ENCODE peak calls at places on chromosomes 1 and 21, in ten cellular contexts. One of them, this sample, is unnamed.
A peak's percentile ranks its signal among the peaks of the same experiment; 100 is the strongest.

GRCh38 chr1:117928881-117929339 is 511 bp downstream of the GDAP2 start:
- DNase-seq in CD8-positive, alpha-beta memory T cell: no peak
- DNase-seq in NB4: peak; percentile 81
- DNase-seq in tibial nerve: peak; percentile 20
- DNase-seq in astrocyte of the spinal cord: peak; percentile 60
- DNase-seq in HCT116: peak; percentile 39
- DNase-seq in aorta: no peak
- DNase-seq in HFF-Myc: peak; percentile 35
- DNase-seq in psoas muscle: peak; percentile 69
- DNase-seq in PC-3: peak; percentile 68
- DNase-seq in this sample: peak; percentile 17

GRCh38 chr1:31666290-31666963 is 21.8 kb upstream of the PEF1 start:
- DNase-seq in CD8-positive, alpha-beta memory T cell: no peak
- DNase-seq in NB4: peak; percentile 16
- DNase-seq in tibial nerve: peak; percentile 21
- DNase-seq in astrocyte of the spinal cord: peak; percentile 19
- DNase-seq in HCT116: no peak
- DNase-seq in aorta: no peak
- DNase-seq in HFF-Myc: peak; percentile 25
- DNase-seq in psoas muscle: no peak
- DNase-seq in PC-3: peak; percentile 66
- DNase-seq in this sample: no peak

GRCh38 chr1:210584439-210585113 is 255.9 kb downstream of the HHAT start:
- DNase-seq in CD8-positive, alpha-beta memory T cell: peak; percentile 40
- DNase-seq in NB4: peak; percentile 79
- DNase-seq in tibial nerve: peak; percentile 87
- DNase-seq in astrocyte of the spinal cord: peak; percentile 74
- DNase-seq in HCT116: peak; percentile 54
- DNase-seq in aorta: peak; percentile 87
- DNase-seq in HFF-Myc: peak; percentile 50
- DNase-seq in psoas muscle: peak; percentile 86
- DNase-seq in PC-3: peak; percentile 93
- DNase-seq in this sample: peak; percentile 33

GRCh38 chr1:6245869-6246496 is 2.0 kb downstream of the HES3 start:
- DNase-seq in CD8-positive, alpha-beta memory T cell: peak; percentile 34
- DNase-seq in NB4: no peak
- DNase-seq in tibial nerve: no peak
- DNase-seq in astrocyte of the spinal cord: peak; percentile 21
- DNase-seq in HCT116: no peak
- DNase-seq in aorta: peak; percentile 79
- DNase-seq in HFF-Myc: no peak
- DNase-seq in psoas muscle: peak; percentile 57
- DNase-seq in PC-3: peak; percentile 69
- DNase-seq in this sample: no peak

GRCh38 chr1:226738995-226739695 is at the start of gene ITPKB:
- DNase-seq in CD8-positive, alpha-beta memory T cell: peak; percentile 88
- DNase-seq in NB4: peak; percentile 84
- DNase-seq in tibial nerve: peak; percentile 64
- DNase-seq in astrocyte of the spinal cord: peak; percentile 80
- DNase-seq in HCT116: no peak
- DNase-seq in aorta: peak; percentile 79
- DNase-seq in HFF-Myc: peak; percentile 52
- DNase-seq in psoas muscle: peak; percentile 58
- DNase-seq in PC-3: peak; percentile 82
- DNase-seq in this sample: no peak

GRCh38 chr21:46369520-46370235 is 45.7 kb downstream of the PCNT start:
- DNase-seq in CD8-positive, alpha-beta memory T cell: no peak
- DNase-seq in NB4: no peak
- DNase-seq in tibial nerve: no peak
- DNase-seq in astrocyte of the spinal cord: no peak
- DNase-seq in HCT116: no peak
- DNase-seq in aorta: no peak
- DNase-seq in HFF-Myc: no peak
- DNase-seq in psoas muscle: no peak
- DNase-seq in PC-3: no peak
- DNase-seq in this sample: no peak

GRCh38 chr1:62539028-62539447 is 58.3 kb upstream of the ANGPTL3 start:
- DNase-seq in CD8-positive, alpha-beta memory T cell: no peak
- DNase-seq in NB4: no peak
- DNase-seq in tibial nerve: no peak
- DNase-seq in astrocyte of the spinal cord: no peak
- DNase-seq in HCT116: no peak
- DNase-seq in aorta: no peak
- DNase-seq in HFF-Myc: no peak
- DNase-seq in psoas muscle: no peak
- DNase-seq in PC-3: no peak
- DNase-seq in this sample: no peak

GRCh38 chr1:100921110-100921706 is 25.3 kb downstream of the SLC30A7 start:
- DNase-seq in CD8-positive, alpha-beta memory T cell: peak; percentile 56
- DNase-seq in NB4: peak; percentile 59
- DNase-seq in tibial nerve: peak; percentile 61
- DNase-seq in astrocyte of the spinal cord: peak; percentile 71
- DNase-seq in HCT116: peak; percentile 22
- DNase-seq in aorta: no peak
- DNase-seq in HFF-Myc: peak; percentile 33
- DNase-seq in psoas muscle: no peak
- DNase-seq in PC-3: peak; percentile 79
- DNase-seq in this sample: peak; percentile 13

GRCh38 chr1:35637401-35637809 is 3.9 kb downstream of the PSMB2 start:
- DNase-seq in CD8-positive, alpha-beta memory T cell: peak; percentile 32
- DNase-seq in NB4: peak; percentile 63
- DNase-seq in tibial nerve: no peak
- DNase-seq in astrocyte of the spinal cord: peak; percentile 69
- DNase-seq in HCT116: no peak
- DNase-seq in aorta: no peak
- DNase-seq in HFF-Myc: no peak
- DNase-seq in psoas muscle: no peak
- DNase-seq in PC-3: peak; percentile 54
- DNase-seq in this sample: no peak
- H3K4me3 ChIP-seq in CD8-positive, alpha-beta memory T cell: peak overlapping the region; percentile 15
- H3K4me3 ChIP-seq in NB4: peak overlapping the region; percentile 68
- H3K4me3 ChIP-seq in tibial nerve: peak overlapping the region; percentile 38
- H3K4me3 ChIP-seq in astrocyte of the spinal cord: peak overlapping the region; percentile 29
- H3K4me3 ChIP-seq in HCT116: peak overlapping the region; percentile 1
- H3K4me3 ChIP-seq in aorta: peak overlapping the region; percentile 18
- H3K4me3 ChIP-seq in HFF-Myc: peak overlapping the region; percentile 36
- H3K4me3 ChIP-seq in psoas muscle: peak overlapping the region; percentile 96
- H3K4me3 ChIP-seq in PC-3: peak overlapping the region; percentile 72
- H3K4me3 ChIP-seq in this sample: peak overlapping the region; percentile 37

GRCh38 chr1:201486158-201486557 is 17.2 kb upstream of the PHLDA3 start:
- DNase-seq in CD8-positive, alpha-beta memory T cell: no peak
- DNase-seq in NB4: no peak
- DNase-seq in tibial nerve: no peak
- DNase-seq in astrocyte of the spinal cord: no peak
- DNase-seq in HCT116: no peak
- DNase-seq in aorta: no peak
- DNase-seq in HFF-Myc: no peak
- DNase-seq in psoas muscle: no peak
- DNase-seq in PC-3: no peak
- DNase-seq in this sample: peak; percentile 44

GRCh38 chr1:201490708-201491131 is 16.2 kb downstream of the CSRP1 start:
- DNase-seq in CD8-positive, alpha-beta memory T cell: no peak
- DNase-seq in NB4: no peak
- DNase-seq in tibial nerve: no peak
- DNase-seq in astrocyte of the spinal cord: no peak
- DNase-seq in HCT116: no peak
- DNase-seq in aorta: no peak
- DNase-seq in HFF-Myc: no peak
- DNase-seq in psoas muscle: no peak
- DNase-seq in PC-3: no peak
- DNase-seq in this sample: no peak

GRCh38 chr1:201487742-201488141 is 18.8 kb upstream of the PHLDA3 start:
- DNase-seq in CD8-positive, alpha-beta memory T cell: no peak
- DNase-seq in NB4: no peak
- DNase-seq in tibial nerve: no peak
- DNase-seq in astrocyte of the spinal cord: no peak
- DNase-seq in HCT116: no peak
- DNase-seq in aorta: no peak
- DNase-seq in HFF-Myc: no peak
- DNase-seq in psoas muscle: no peak
- DNase-seq in PC-3: no peak
- DNase-seq in this sample: no peak

GRCh38 chr1:201489656-201490261 is 17.2 kb downstream of the CSRP1 start:
- DNase-seq in CD8-positive, alpha-beta memory T cell: no peak
- DNase-seq in NB4: peak; percentile 28
- DNase-seq in tibial nerve: no peak
- DNase-seq in astrocyte of the spinal cord: no peak
- DNase-seq in HCT116: no peak
- DNase-seq in aorta: no peak
- DNase-seq in HFF-Myc: no peak
- DNase-seq in psoas muscle: no peak
- DNase-seq in PC-3: no peak
- DNase-seq in this sample: no peak

DNA sequence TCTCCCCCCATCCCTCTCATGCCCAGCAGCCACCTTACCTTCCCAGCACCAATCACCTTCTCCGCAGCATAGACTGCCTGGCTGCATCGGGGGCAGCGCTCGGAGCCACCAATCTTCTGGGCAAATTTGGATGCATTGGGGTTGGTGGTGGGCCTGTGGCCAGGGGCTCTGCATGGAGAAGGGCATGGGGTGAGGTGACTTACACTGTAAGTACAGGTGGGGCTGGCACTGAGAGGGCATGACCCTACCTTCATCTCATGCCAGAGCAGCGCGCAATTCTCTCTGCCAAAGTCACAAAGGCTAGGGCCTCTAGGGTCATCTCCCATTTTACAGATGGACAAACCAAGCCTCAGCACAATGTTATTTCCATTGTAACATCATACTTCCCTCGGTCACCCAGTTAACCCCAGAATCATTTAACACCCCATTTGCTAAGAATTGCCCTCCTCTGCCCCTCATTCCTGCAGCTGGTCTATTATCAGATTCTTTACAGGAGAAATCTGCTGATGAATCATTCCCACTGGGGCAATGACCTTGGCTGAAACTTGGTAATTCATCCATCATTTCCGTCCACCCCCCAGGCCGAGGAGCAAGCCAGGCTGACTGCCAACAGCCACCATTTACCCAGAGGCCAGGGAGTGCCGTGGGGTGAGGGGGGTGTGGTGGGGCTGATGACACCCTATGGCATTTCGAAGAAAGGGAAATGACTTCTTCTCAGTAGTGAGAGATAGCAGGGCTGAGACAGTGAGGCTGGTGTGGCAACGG is 17.9 kb downstream of the CSRP1 start:
- DNase-seq in CD8-positive, alpha-beta memory T cell: no peak
- DNase-seq in NB4: no peak
- DNase-seq in tibial nerve: peak; percentile 61
- DNase-seq in astrocyte of the spinal cord: peak; percentile 95
- DNase-seq in HCT116: peak; percentile 68
- DNase-seq in aorta: peak; percentile 92
- DNase-seq in HFF-Myc: peak; percentile 82
- DNase-seq in psoas muscle: peak; percentile 80
- DNase-seq in PC-3: peak; percentile 94
- DNase-seq in this sample: peak; percentile 93
- H3K4me3 ChIP-seq in CD8-positive, alpha-beta memory T cell: no peak overlapping the region
- H3K4me3 ChIP-seq in NB4: no peak overlapping the region
- H3K4me3 ChIP-seq in tibial nerve: no peak overlapping the region
- H3K4me3 ChIP-seq in astrocyte of the spinal cord: no peak overlapping the region
- H3K4me3 ChIP-seq in HCT116: no peak overlapping the region
- H3K4me3 ChIP-seq in aorta: no peak overlapping the region
- H3K4me3 ChIP-seq in HFF-Myc: no peak overlapping the region
- H3K4me3 ChIP-seq in psoas muscle: no peak overlapping the region
- H3K4me3 ChIP-seq in PC-3: no peak overlapping the region
- H3K4me3 ChIP-seq in this sample: no peak overlapping the region

GRCh38 chr1:12505176-12505575 is 112.8 kb downstream of the DHRS3 start:
- DNase-seq in CD8-positive, alpha-beta memory T cell: no peak
- DNase-seq in NB4: no peak
- DNase-seq in tibial nerve: no peak
- DNase-seq in astrocyte of the spinal cord: no peak
- DNase-seq in HCT116: no peak
- DNase-seq in aorta: no peak
- DNase-seq in HFF-Myc: no peak
- DNase-seq in psoas muscle: no peak
- DNase-seq in PC-3: no peak
- DNase-seq in this sample: no peak

GRCh38 chr1:12505639-12506311 is 112.2 kb downstream of the DHRS3 start:
- DNase-seq in CD8-positive, alpha-beta memory T cell: no peak
- DNase-seq in NB4: no peak
- DNase-seq in tibial nerve: no peak
- DNase-seq in astrocyte of the spinal cord: no peak
- DNase-seq in HCT116: no peak
- DNase-seq in aorta: no peak
- DNase-seq in HFF-Myc: no peak
- DNase-seq in psoas muscle: no peak
- DNase-seq in PC-3: no peak
- DNase-seq in this sample: no peak

GRCh38 chr1:12507631-12508030 is 110.4 kb downstream of the DHRS3 start:
- DNase-seq in CD8-positive, alpha-beta memory T cell: no peak
- DNase-seq in NB4: no peak
- DNase-seq in tibial nerve: no peak
- DNase-seq in astrocyte of the spinal cord: no peak
- DNase-seq in HCT116: no peak
- DNase-seq in aorta: no peak
- DNase-seq in HFF-Myc: no peak
- DNase-seq in psoas muscle: no peak
- DNase-seq in PC-3: no peak
- DNase-seq in this sample: no peak

GRCh38 chr1:12508849-12509248 is 109.2 kb downstream of the DHRS3 start:
- DNase-seq in CD8-positive, alpha-beta memory T cell: no peak
- DNase-seq in NB4: no peak
- DNase-seq in tibial nerve: no peak
- DNase-seq in astrocyte of the spinal cord: no peak
- DNase-seq in HCT116: no peak
- DNase-seq in aorta: no peak
- DNase-seq in HFF-Myc: no peak
- DNase-seq in psoas muscle: no peak
- DNase-seq in PC-3: no peak
- DNase-seq in this sample: no peak

DNA sequence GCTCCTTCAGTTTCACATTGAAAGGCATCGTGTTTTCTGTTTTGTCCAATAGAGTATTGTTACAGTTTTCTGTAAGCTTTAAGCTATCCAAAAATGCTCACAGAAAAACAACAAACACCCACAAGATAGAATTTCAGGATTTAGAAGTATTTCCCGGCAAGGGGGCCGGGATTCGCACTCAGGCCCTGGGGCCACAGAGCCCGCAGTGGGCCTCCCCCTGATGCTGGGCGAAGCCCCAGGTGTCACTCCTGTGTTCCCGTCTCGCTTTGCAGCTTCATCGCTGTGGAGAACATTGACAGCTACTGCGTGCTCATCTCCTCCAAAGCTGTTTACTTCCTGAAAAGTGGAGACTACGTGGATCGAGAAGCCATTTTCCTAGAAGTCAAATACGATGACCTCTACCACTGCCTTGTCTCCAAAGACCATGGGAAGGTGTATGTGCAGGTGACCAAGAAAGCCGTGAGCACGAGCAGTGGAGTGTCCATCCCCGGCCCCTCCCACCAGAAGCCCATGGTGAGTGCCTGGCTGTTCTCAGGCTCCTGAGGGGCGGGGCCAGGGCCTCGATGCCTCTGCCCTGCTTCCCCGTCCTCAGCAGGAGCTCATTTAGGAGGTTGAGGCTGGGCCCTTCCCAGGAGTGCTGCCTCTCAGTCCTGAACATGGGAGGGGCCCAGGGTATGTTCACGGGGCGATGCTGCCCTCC is 111.3 kb downstream of the DHRS3 start:
- DNase-seq in CD8-positive, alpha-beta memory T cell: no peak
- DNase-seq in NB4: no peak
- DNase-seq in tibial nerve: no peak
- DNase-seq in astrocyte of the spinal cord: no peak
- DNase-seq in HCT116: no peak
- DNase-seq in aorta: no peak
- DNase-seq in HFF-Myc: no peak
- DNase-seq in psoas muscle: no peak
- DNase-seq in PC-3: no peak
- DNase-seq in this sample: no peak
- H3K4me3 ChIP-seq in CD8-positive, alpha-beta memory T cell: no peak overlapping the region
- H3K4me3 ChIP-seq in NB4: no peak overlapping the region
- H3K4me3 ChIP-seq in tibial nerve: no peak overlapping the region
- H3K4me3 ChIP-seq in astrocyte of the spinal cord: no peak overlapping the region
- H3K4me3 ChIP-seq in HCT116: no peak overlapping the region
- H3K4me3 ChIP-seq in aorta: no peak overlapping the region
- H3K4me3 ChIP-seq in HFF-Myc: no peak overlapping the region
- H3K4me3 ChIP-seq in psoas muscle: no peak overlapping the region
- H3K4me3 ChIP-seq in PC-3: no peak overlapping the region
- H3K4me3 ChIP-seq in this sample: no peak overlapping the region

GRCh38 chr21:34885125-34885524 is 164.0 kb downstream of the RUNX1 start:
- DNase-seq in CD8-positive, alpha-beta memory T cell: no peak
- DNase-seq in NB4: peak; percentile 59
- DNase-seq in tibial nerve: no peak
- DNase-seq in astrocyte of the spinal cord: peak; percentile 36
- DNase-seq in HCT116: no peak
- DNase-seq in aorta: no peak
- DNase-seq in HFF-Myc: no peak
- DNase-seq in psoas muscle: no peak
- DNase-seq in PC-3: peak; percentile 24
- DNase-seq in this sample: no peak
- H3K4me3 ChIP-seq in CD8-positive, alpha-beta memory T cell: no peak overlapping the region
- H3K4me3 ChIP-seq in NB4: peak overlapping the region; percentile 99
- H3K4me3 ChIP-seq in tibial nerve: peak overlapping the region; percentile 93
- H3K4me3 ChIP-seq in astrocyte of the spinal cord: peak overlapping the region; percentile 73
- H3K4me3 ChIP-seq in HCT116: no peak overlapping the region
- H3K4me3 ChIP-seq in aorta: peak overlapping the region; percentile 22
- H3K4me3 ChIP-seq in HFF-Myc: peak overlapping the region; percentile 64
- H3K4me3 ChIP-seq in psoas muscle: peak overlapping the region; percentile 87
- H3K4me3 ChIP-seq in PC-3: peak overlapping the region; percentile 95
- H3K4me3 ChIP-seq in this sample: peak overlapping the region; percentile 88

This sample was measured in skeletal muscle cell.